ENCODE peak calls at places on chromosomes 16 and 17, in five cellular contexts. One of them, this sample, is unnamed.

GRCh38 chr16:11253995-11254912 is 1.8 kb downstream of the SOCS1 start:
- DNase-seq in neural progenitor cell: no peak
- DNase-seq in colonic mucosa: no peak
- DNase-seq in aorta: no peak
- DNase-seq in PC-9: no peak
- DNase-seq in this sample: no peak

GRCh38 chr16:50302472-50303005 is 36.2 kb downstream of the ADCY7 start:
- DNase-seq in neural progenitor cell: no peak
- DNase-seq in colonic mucosa: no peak
- DNase-seq in aorta: peak; percentile 42
- DNase-seq in PC-9: no peak
- DNase-seq in this sample: no peak

GRCh38 chr17:49588726-49589555 is 13.3 kb downstream of the NXPH3 start:
- DNase-seq in neural progenitor cell: no peak
- DNase-seq in colonic mucosa: no peak
- DNase-seq in aorta: no peak
- DNase-seq in PC-9: no peak
- DNase-seq in this sample: no peak

GRCh38 chr17:14856156-14856555 is 409.0 kb downstream of the PMP22 start:
- DNase-seq in neural progenitor cell: peak; percentile 87
- DNase-seq in colonic mucosa: no peak
- DNase-seq in aorta: no peak
- DNase-seq in PC-9: no peak
- DNase-seq in this sample: no peak

GRCh38 chr17:6465206-6466003 is 21.1 kb downstream of the PIMREG start:
- DNase-seq in neural progenitor cell: no peak
- DNase-seq in colonic mucosa: no peak
- DNase-seq in aorta: no peak
- DNase-seq in PC-9: no peak
- DNase-seq in this sample: no peak

GRCh38 chr17:79970576-79971068 is 65.0 kb downstream of the TBC1D16 start:
- DNase-seq in neural progenitor cell: peak; percentile 88
- DNase-seq in colonic mucosa: peak; percentile 74
- DNase-seq in aorta: peak; percentile 56
- DNase-seq in PC-9: no peak
- DNase-seq in this sample: no peak

GRCh38 chr17:54901230-54901847 is 687 bp downstream of the TOM1L1 start:
- DNase-seq in neural progenitor cell: no peak
- DNase-seq in colonic mucosa: peak; percentile 48
- DNase-seq in aorta: no peak
- DNase-seq in PC-9: peak; percentile 14
- DNase-seq in this sample: no peak

GRCh38 chr16:64440005-64440404 is 681.9 kb downstream of the CDH11 start:
- DNase-seq in neural progenitor cell: no peak
- DNase-seq in colonic mucosa: no peak
- DNase-seq in aorta: no peak
- DNase-seq in PC-9: no peak
- DNase-seq in this sample: no peak

GRCh38 chr17:3003401-3004149 is 59.8 kb downstream of the OR1D5 start:
- DNase-seq in neural progenitor cell: no peak
- DNase-seq in colonic mucosa: peak; percentile 41
- DNase-seq in aorta: no peak
- DNase-seq in PC-9: no peak
- DNase-seq in this sample: no peak

GRCh38 chr17:17494499-17495447 is 1.4 kb downstream of the RASD1 start:
- DNase-seq in neural progenitor cell: peak; percentile 77
- DNase-seq in colonic mucosa: peak; percentile 40
- DNase-seq in aorta: peak; percentile 87
- DNase-seq in PC-9: no peak
- DNase-seq in this sample: no peak

GRCh38 chr16:57672824-57673223 is 4.7 kb downstream of the ADGRG3 start:
- DNase-seq in neural progenitor cell: no peak
- DNase-seq in colonic mucosa: no peak
- DNase-seq in aorta: no peak
- DNase-seq in PC-9: no peak
- DNase-seq in this sample: no peak

GRCh38 chr17:45403906-45404490 is 28.7 kb downstream of the ARHGAP27 start:
- DNase-seq in neural progenitor cell: no peak
- DNase-seq in colonic mucosa: no peak
- DNase-seq in aorta: peak; percentile 40
- DNase-seq in PC-9: no peak
- DNase-seq in this sample: no peak

GRCh38 chr17:45405250-45406086 is 27.2 kb downstream of the ARHGAP27 start:
- DNase-seq in neural progenitor cell: peak; percentile 97
- DNase-seq in colonic mucosa: peak; percentile 91
- DNase-seq in aorta: peak; percentile 75
- DNase-seq in PC-9: no peak
- DNase-seq in this sample: no peak

GRCh38 chr17:45404870-45405249 is 27.8 kb downstream of the ARHGAP27 start:
- DNase-seq in neural progenitor cell: no peak
- DNase-seq in colonic mucosa: no peak
- DNase-seq in aorta: peak; percentile 65
- DNase-seq in PC-9: no peak
- DNase-seq in this sample: no peak

GRCh38 chr17:45408611-45409421 is 23.9 kb downstream of the ARHGAP27 start:
- DNase-seq in neural progenitor cell: no peak
- DNase-seq in colonic mucosa: peak; percentile 61
- DNase-seq in aorta: no peak
- DNase-seq in PC-9: no peak
- DNase-seq in this sample: no peak

DNA sequence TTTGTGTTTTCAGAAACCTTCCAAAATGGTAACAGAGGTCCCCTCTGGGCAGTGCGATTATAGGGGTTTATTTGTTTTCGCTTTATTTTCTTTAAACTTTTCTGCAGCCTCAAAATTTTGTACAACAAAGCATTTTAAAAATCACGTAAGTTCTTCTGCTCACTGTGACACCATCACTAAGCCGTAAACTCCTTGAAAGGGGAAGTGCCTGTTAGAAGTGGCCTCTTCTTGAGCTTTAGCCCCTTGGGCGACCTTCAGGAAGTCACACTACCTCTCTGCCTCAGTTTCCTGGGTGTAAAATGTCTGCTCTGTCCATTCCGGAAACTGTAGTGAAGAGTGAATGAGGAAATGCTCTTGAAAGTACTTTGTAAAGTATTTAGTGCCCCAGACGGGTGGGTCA is 26.6 kb downstream of the ARHGAP27 start:
- DNase-seq in neural progenitor cell: no peak
- DNase-seq in colonic mucosa: no peak
- DNase-seq in aorta: no peak
- DNase-seq in PC-9: no peak
- DNase-seq in this sample: no peak
- H3K27ac ChIP-seq in neural progenitor cell: no peak overlapping the region
- H3K27ac ChIP-seq in colonic mucosa: peak overlapping the region; percentile 93
- H3K27ac ChIP-seq in aorta: no peak overlapping the region
- H3K27ac ChIP-seq in PC-9: no peak overlapping the region
- H3K27ac ChIP-seq in this sample: no peak overlapping the region

GRCh38 chr17:43360376-43360738 is 38.4 kb upstream of the ARL4D start:
- DNase-seq in neural progenitor cell: no peak
- DNase-seq in colonic mucosa: peak; percentile 39
- DNase-seq in aorta: no peak
- DNase-seq in PC-9: no peak
- DNase-seq in this sample: peak; percentile 61
- H3K27ac ChIP-seq in neural progenitor cell: peak overlapping the region; percentile 100
- H3K27ac ChIP-seq in colonic mucosa: peak overlapping the region; percentile 97
- H3K27ac ChIP-seq in aorta: peak overlapping the region; percentile 47
- H3K27ac ChIP-seq in PC-9: peak overlapping the region; percentile 92
- H3K27ac ChIP-seq in this sample: peak overlapping the region; percentile 96

DNA sequence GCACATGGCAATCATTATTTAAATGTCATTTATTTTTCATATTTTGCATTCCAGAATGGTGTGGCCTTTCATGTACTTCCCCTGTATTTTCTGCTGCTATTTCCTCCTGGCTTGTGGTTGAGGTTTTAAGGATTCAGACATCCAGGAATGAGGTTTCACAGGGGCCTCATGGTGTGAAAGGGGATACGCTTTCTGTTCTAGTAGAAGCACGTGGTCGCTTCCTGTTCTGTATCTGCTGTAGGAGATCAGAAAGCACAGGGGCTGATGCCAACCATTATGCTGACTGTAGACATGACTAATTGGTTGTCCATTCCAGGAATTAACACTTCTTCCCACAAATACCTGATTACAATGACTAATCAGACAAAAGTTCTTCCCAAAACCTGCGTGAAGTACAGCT is 405.9 kb downstream of the SHISA9 start:
- DNase-seq in neural progenitor cell: no peak
- DNase-seq in colonic mucosa: no peak
- DNase-seq in aorta: no peak
- DNase-seq in PC-9: peak; percentile 86
- DNase-seq in this sample: peak; percentile 64
- H3K27ac ChIP-seq in neural progenitor cell: no peak overlapping the region
- H3K27ac ChIP-seq in colonic mucosa: no peak overlapping the region
- H3K27ac ChIP-seq in aorta: no peak overlapping the region
- H3K27ac ChIP-seq in PC-9: peak overlapping the region; percentile 88
- H3K27ac ChIP-seq in this sample: peak overlapping the region; percentile 51

DNA sequence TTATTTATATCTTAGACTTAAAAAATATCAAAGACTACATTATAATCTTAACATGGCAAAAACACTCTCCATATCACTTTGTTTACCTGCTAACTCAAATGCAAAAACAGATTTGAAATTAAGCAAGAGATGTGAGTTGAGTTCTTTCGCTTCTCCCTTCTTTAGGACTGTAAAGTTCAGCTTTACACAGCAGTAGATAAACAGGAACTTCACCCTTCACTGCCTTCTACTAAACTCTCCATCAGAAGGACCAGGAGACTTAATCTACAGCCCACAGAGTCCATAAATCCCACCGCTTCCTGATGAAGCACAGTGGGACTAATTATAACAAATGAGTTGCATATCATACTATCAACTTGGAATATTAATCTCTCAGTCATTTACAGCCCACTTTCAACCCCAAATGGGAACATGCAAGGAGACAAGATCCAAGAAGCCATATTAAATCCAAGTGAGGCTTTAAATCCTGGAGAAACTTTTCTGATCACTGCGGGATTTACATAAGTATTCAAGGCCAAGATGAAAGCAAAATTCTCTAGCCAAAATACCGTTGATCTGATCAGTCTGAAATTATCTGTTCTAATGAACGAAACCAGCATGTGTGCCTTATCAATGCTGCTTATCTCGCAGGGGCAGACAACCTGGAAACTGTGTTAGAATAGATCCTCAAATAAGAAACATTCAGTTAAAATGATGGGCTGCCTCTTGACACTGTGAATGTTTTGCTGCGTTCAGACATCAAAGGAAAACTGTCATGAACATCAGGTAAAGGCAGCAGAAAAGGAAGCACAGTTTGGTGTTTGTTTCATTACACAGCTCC is 1.6 kb downstream of the AMFR start:
- DNase-seq in neural progenitor cell: no peak
- DNase-seq in colonic mucosa: no peak
- DNase-seq in aorta: no peak
- DNase-seq in PC-9: no peak
- DNase-seq in this sample: no peak
- H3K27ac ChIP-seq in neural progenitor cell: no peak overlapping the region
- H3K27ac ChIP-seq in colonic mucosa: peak overlapping the region; percentile 72
- H3K27ac ChIP-seq in aorta: no peak overlapping the region
- H3K27ac ChIP-seq in PC-9: peak overlapping the region; percentile 7
- H3K27ac ChIP-seq in this sample: peak overlapping the region; percentile 61

GRCh38 chr17:78172284-78173024 is 4.1 kb downstream of the SYNGR2 start:
- DNase-seq in neural progenitor cell: no peak
- DNase-seq in colonic mucosa: peak; percentile 90
- DNase-seq in aorta: no peak
- DNase-seq in PC-9: peak; percentile 53
- DNase-seq in this sample: no peak
- H3K27ac ChIP-seq in neural progenitor cell: peak overlapping the region; percentile 46
- H3K27ac ChIP-seq in colonic mucosa: peak overlapping the region; percentile 88
- H3K27ac ChIP-seq in aorta: peak overlapping the region; percentile 43
- H3K27ac ChIP-seq in PC-9: no peak overlapping the region
- H3K27ac ChIP-seq in this sample: peak overlapping the region; percentile 55

GRCh38 chr16:81831722-81832126 is 52.6 kb downstream of the PLCG2 start:
- DNase-seq in neural progenitor cell: no peak
- DNase-seq in colonic mucosa: peak; percentile 51
- DNase-seq in aorta: peak; percentile 76
- DNase-seq in PC-9: no peak
- DNase-seq in this sample: no peak
- H3K27ac ChIP-seq in neural progenitor cell: no peak overlapping the region
- H3K27ac ChIP-seq in colonic mucosa: no peak overlapping the region
- H3K27ac ChIP-seq in aorta: no peak overlapping the region
- H3K27ac ChIP-seq in PC-9: no peak overlapping the region
- H3K27ac ChIP-seq in this sample: no peak overlapping the region

GRCh38 chr16:79592150-79592549 is 8.4 kb downstream of the MAF start:
- DNase-seq in neural progenitor cell: no peak
- DNase-seq in colonic mucosa: no peak
- DNase-seq in aorta: no peak
- DNase-seq in PC-9: no peak
- DNase-seq in this sample: no peak
- H3K27ac ChIP-seq in neural progenitor cell: no peak overlapping the region
- H3K27ac ChIP-seq in colonic mucosa: peak overlapping the region; percentile 38
- H3K27ac ChIP-seq in aorta: no peak overlapping the region
- H3K27ac ChIP-seq in PC-9: no peak overlapping the region
- H3K27ac ChIP-seq in this sample: no peak overlapping the region

GRCh38 chr17:78917451-78918307 is 7.5 kb downstream of the TIMP2 start:
- DNase-seq in neural progenitor cell: no peak
- DNase-seq in colonic mucosa: no peak
- DNase-seq in aorta: no peak
- DNase-seq in PC-9: no peak
- DNase-seq in this sample: no peak

GRCh38 chr17:78920528-78920927 is 4.7 kb downstream of the TIMP2 start:
- DNase-seq in neural progenitor cell: no peak
- DNase-seq in colonic mucosa: no peak
- DNase-seq in aorta: no peak
- DNase-seq in PC-9: no peak
- DNase-seq in this sample: no peak

GRCh38 chr17:78921437-78921971 is 3.7 kb downstream of the TIMP2 start:
- DNase-seq in neural progenitor cell: no peak
- DNase-seq in colonic mucosa: no peak
- DNase-seq in aorta: no peak
- DNase-seq in PC-9: no peak
- DNase-seq in this sample: no peak

GRCh38 chr17:78919816-78920516 is 5.2 kb downstream of the TIMP2 start:
- DNase-seq in neural progenitor cell: no peak
- DNase-seq in colonic mucosa: no peak
- DNase-seq in aorta: no peak
- DNase-seq in PC-9: no peak
- DNase-seq in this sample: no peak

GRCh38 chr17:78918979-78919378 is 6.2 kb downstream of the TIMP2 start:
- DNase-seq in neural progenitor cell: no peak
- DNase-seq in colonic mucosa: no peak
- DNase-seq in aorta: no peak
- DNase-seq in PC-9: no peak
- DNase-seq in this sample: no peak
- H3K27ac ChIP-seq in neural progenitor cell: no peak overlapping the region
- H3K27ac ChIP-seq in colonic mucosa: no peak overlapping the region
- H3K27ac ChIP-seq in aorta: no peak overlapping the region
- H3K27ac ChIP-seq in PC-9: no peak overlapping the region
- H3K27ac ChIP-seq in this sample: no peak overlapping the region

This sample was measured in epithelial cell of prostate.